ENCODE peak calls at places on chromosome 3, in eight cellular contexts. One of them, this sample, is unnamed.
A peak's percentile ranks its signal among the peaks of the same experiment; 100 is the strongest.

GRCh38 chr3:194283218-194284006 is 67.7 kb downstream of the CPN2 start:
- DNase-seq in heart right ventricle: no peak
- DNase-seq in endodermal cell: peak; percentile 30
- DNase-seq in CD4-positive, CD25-positive, alpha-beta regulatory T cell: no peak
- DNase-seq in kidney: no peak
- DNase-seq in A549: no peak
- DNase-seq in testis: peak; percentile 8
- DNase-seq in upper lobe of right lung: peak; percentile 59
- DNase-seq in this sample: peak; percentile 67

GRCh38 chr3:107938128-107938527 is 152.7 kb downstream of the CD47 start:
- DNase-seq in heart right ventricle: no peak
- DNase-seq in endodermal cell: peak; percentile 74
- DNase-seq in CD4-positive, CD25-positive, alpha-beta regulatory T cell: no peak
- DNase-seq in kidney: no peak
- DNase-seq in A549: no peak
- DNase-seq in testis: peak; percentile 58
- DNase-seq in upper lobe of right lung: no peak
- DNase-seq in this sample: peak; percentile 89

GRCh38 chr3:52052831-52053306 is 3.5 kb downstream of the DUSP7 start:
- DNase-seq in heart right ventricle: peak; percentile 96
- DNase-seq in endodermal cell: peak; percentile 94
- DNase-seq in CD4-positive, CD25-positive, alpha-beta regulatory T cell: peak; percentile 39
- DNase-seq in kidney: peak; percentile 93
- DNase-seq in A549: peak; percentile 38
- DNase-seq in testis: peak; percentile 91
- DNase-seq in upper lobe of right lung: peak; percentile 90
- DNase-seq in this sample: peak; percentile 91

GRCh38 chr3:194671511-194671899 is 486 bp downstream of the LSG1 start:
- DNase-seq in heart right ventricle: no peak
- DNase-seq in endodermal cell: no peak
- DNase-seq in CD4-positive, CD25-positive, alpha-beta regulatory T cell: peak; percentile 24
- DNase-seq in kidney: no peak
- DNase-seq in A549: peak; percentile 43
- DNase-seq in testis: no peak
- DNase-seq in upper lobe of right lung: no peak
- DNase-seq in this sample: peak; percentile 74

GRCh38 chr3:151282921-151283320 is 4.6 kb upstream of the P2RY14 start:
- DNase-seq in heart right ventricle: no peak
- DNase-seq in endodermal cell: no peak
- DNase-seq in CD4-positive, CD25-positive, alpha-beta regulatory T cell: no peak
- DNase-seq in kidney: no peak
- DNase-seq in A549: peak; percentile 60
- DNase-seq in testis: no peak
- DNase-seq in upper lobe of right lung: no peak
- DNase-seq in this sample: peak; percentile 56

GRCh38 chr3:66499881-66500574 is 794 bp downstream of the LRIG1 start:
- DNase-seq in heart right ventricle: peak; percentile 45
- DNase-seq in endodermal cell: peak; percentile 80
- DNase-seq in CD4-positive, CD25-positive, alpha-beta regulatory T cell: peak; percentile 23
- DNase-seq in kidney: peak; percentile 84
- DNase-seq in A549: peak; percentile 20
- DNase-seq in testis: peak; percentile 47
- DNase-seq in upper lobe of right lung: peak; percentile 80
- DNase-seq in this sample: peak; percentile 68

GRCh38 chr3:106624154-106624553 is 753.1 kb upstream of the CCDC54 start:
- DNase-seq in heart right ventricle: no peak
- DNase-seq in endodermal cell: no peak
- DNase-seq in CD4-positive, CD25-positive, alpha-beta regulatory T cell: no peak
- DNase-seq in kidney: no peak
- DNase-seq in A549: no peak
- DNase-seq in testis: no peak
- DNase-seq in upper lobe of right lung: no peak
- DNase-seq in this sample: no peak

GRCh38 chr3:10520118-10520517 is 14.7 kb upstream of the ATP2B2 start:
- DNase-seq in heart right ventricle: no peak
- DNase-seq in endodermal cell: peak; percentile 14
- DNase-seq in CD4-positive, CD25-positive, alpha-beta regulatory T cell: no peak
- DNase-seq in kidney: no peak
- DNase-seq in A549: no peak
- DNase-seq in testis: peak; percentile 2
- DNase-seq in upper lobe of right lung: peak; percentile 5
- DNase-seq in this sample: no peak

GRCh38 chr3:69248394-69248793 is 126.0 kb upstream of the LMOD3 start:
- DNase-seq in heart right ventricle: no peak
- DNase-seq in endodermal cell: no peak
- DNase-seq in CD4-positive, CD25-positive, alpha-beta regulatory T cell: no peak
- DNase-seq in kidney: no peak
- DNase-seq in A549: no peak
- DNase-seq in testis: no peak
- DNase-seq in upper lobe of right lung: no peak
- DNase-seq in this sample: no peak

GRCh38 chr3:142022381-142022780 is 127.0 kb downstream of the TFDP2 start:
- DNase-seq in heart right ventricle: no peak
- DNase-seq in endodermal cell: no peak
- DNase-seq in CD4-positive, CD25-positive, alpha-beta regulatory T cell: no peak
- DNase-seq in kidney: no peak
- DNase-seq in A549: no peak
- DNase-seq in testis: no peak
- DNase-seq in upper lobe of right lung: no peak
- DNase-seq in this sample: peak; percentile 29

GRCh38 chr3:131972550-131972949 is 62.3 kb downstream of the CPNE4 start:
- DNase-seq in heart right ventricle: peak; percentile 6
- DNase-seq in endodermal cell: no peak
- DNase-seq in CD4-positive, CD25-positive, alpha-beta regulatory T cell: no peak
- DNase-seq in kidney: no peak
- DNase-seq in A549: no peak
- DNase-seq in testis: no peak
- DNase-seq in upper lobe of right lung: no peak
- DNase-seq in this sample: peak; percentile 4

GRCh38 chr3:155070932-155071387 is 9.2 kb upstream of the MME start:
- DNase-seq in heart right ventricle: no peak
- DNase-seq in endodermal cell: no peak
- DNase-seq in CD4-positive, CD25-positive, alpha-beta regulatory T cell: no peak
- DNase-seq in kidney: no peak
- DNase-seq in A549: no peak
- DNase-seq in testis: no peak
- DNase-seq in upper lobe of right lung: no peak
- DNase-seq in this sample: peak; percentile 94

GRCh38 chr3:195559723-195560409 is 16.7 kb upstream of the PPP1R2 start:
- DNase-seq in heart right ventricle: no peak
- DNase-seq in endodermal cell: no peak
- DNase-seq in CD4-positive, CD25-positive, alpha-beta regulatory T cell: no peak
- DNase-seq in kidney: no peak
- DNase-seq in A549: no peak
- DNase-seq in testis: no peak
- DNase-seq in upper lobe of right lung: no peak
- DNase-seq in this sample: peak; percentile 14

GRCh38 chr3:30685267-30685667 is 78.9 kb downstream of the TGFBR2 start:
- DNase-seq in heart right ventricle: no peak
- DNase-seq in endodermal cell: no peak
- DNase-seq in CD4-positive, CD25-positive, alpha-beta regulatory T cell: no peak
- DNase-seq in kidney: no peak
- DNase-seq in A549: no peak
- DNase-seq in testis: no peak
- DNase-seq in upper lobe of right lung: no peak
- DNase-seq in this sample: no peak

GRCh38 chr3:71575433-71575832 is 8.1 kb downstream of the FOXP1 start:
- DNase-seq in heart right ventricle: no peak
- DNase-seq in endodermal cell: no peak
- DNase-seq in CD4-positive, CD25-positive, alpha-beta regulatory T cell: no peak
- DNase-seq in kidney: no peak
- DNase-seq in A549: no peak
- DNase-seq in testis: no peak
- DNase-seq in upper lobe of right lung: no peak
- DNase-seq in this sample: no peak

GRCh38 chr3:71576966-71577459 is 6.5 kb downstream of the FOXP1 start:
- DNase-seq in heart right ventricle: no peak
- DNase-seq in endodermal cell: no peak
- DNase-seq in CD4-positive, CD25-positive, alpha-beta regulatory T cell: no peak
- DNase-seq in kidney: no peak
- DNase-seq in A549: no peak
- DNase-seq in testis: no peak
- DNase-seq in upper lobe of right lung: no peak
- DNase-seq in this sample: no peak

GRCh38 chr3:71570453-71571038 is 13.0 kb downstream of the FOXP1 start:
- DNase-seq in heart right ventricle: no peak
- DNase-seq in endodermal cell: no peak
- DNase-seq in CD4-positive, CD25-positive, alpha-beta regulatory T cell: no peak
- DNase-seq in kidney: no peak
- DNase-seq in A549: no peak
- DNase-seq in testis: no peak
- DNase-seq in upper lobe of right lung: no peak
- DNase-seq in this sample: no peak

GRCh38 chr3:71568217-71568616 is 15.3 kb downstream of the FOXP1 start:
- DNase-seq in heart right ventricle: no peak
- DNase-seq in endodermal cell: no peak
- DNase-seq in CD4-positive, CD25-positive, alpha-beta regulatory T cell: no peak
- DNase-seq in kidney: no peak
- DNase-seq in A549: no peak
- DNase-seq in testis: no peak
- DNase-seq in upper lobe of right lung: no peak
- DNase-seq in this sample: no peak

GRCh38 chr3:71573181-71573580 is 10.3 kb downstream of the FOXP1 start:
- DNase-seq in heart right ventricle: no peak
- DNase-seq in endodermal cell: no peak
- DNase-seq in CD4-positive, CD25-positive, alpha-beta regulatory T cell: no peak
- DNase-seq in kidney: no peak
- DNase-seq in A549: no peak
- DNase-seq in testis: no peak
- DNase-seq in upper lobe of right lung: no peak
- DNase-seq in this sample: no peak
- H3K9me3 ChIP-seq in heart right ventricle: no peaks in the 10 kb centered on the region
- H3K9me3 ChIP-seq in endodermal cell: no peaks in the 10 kb centered on the region
- H3K9me3 ChIP-seq in CD4-positive, CD25-positive, alpha-beta regulatory T cell: no peaks in the 10 kb centered on the region
- H3K9me3 ChIP-seq in kidney: no peaks in the 10 kb centered on the region
- H3K9me3 ChIP-seq in A549: no peaks in the 10 kb centered on the region
- H3K9me3 ChIP-seq in testis: no peaks in the 10 kb centered on the region
- H3K9me3 ChIP-seq in upper lobe of right lung: no peaks in the 10 kb centered on the region
- H3K9me3 ChIP-seq in this sample: no peaks in the 10 kb centered on the region

DNA sequence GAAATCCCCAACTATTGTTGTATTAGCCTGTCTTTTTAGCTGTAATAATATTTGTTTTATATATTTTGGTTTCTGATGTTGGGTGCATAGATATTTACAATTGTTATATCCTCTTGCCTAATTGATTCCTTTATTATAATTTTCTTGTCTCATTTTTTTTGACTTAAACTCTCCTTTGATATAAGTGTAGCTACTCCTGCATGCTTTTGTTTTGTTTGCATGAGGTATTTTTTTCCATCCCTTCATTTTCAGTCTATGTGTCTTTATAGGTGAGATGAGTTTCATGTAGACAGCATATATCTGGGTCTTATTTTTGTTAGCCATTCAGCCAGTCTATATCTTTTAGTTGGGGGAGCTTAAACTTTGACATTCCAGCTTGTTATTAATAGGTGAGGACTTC is 37.4 kb downstream of the FAIM start:
- DNase-seq in heart right ventricle: no peak
- DNase-seq in endodermal cell: no peak
- DNase-seq in CD4-positive, CD25-positive, alpha-beta regulatory T cell: no peak
- DNase-seq in kidney: no peak
- DNase-seq in A549: no peak
- DNase-seq in testis: no peak
- DNase-seq in upper lobe of right lung: no peak
- DNase-seq in this sample: no peak
- H3K9me3 ChIP-seq in heart right ventricle: no peaks in the 10 kb centered on the region
- H3K9me3 ChIP-seq in endodermal cell: peaks cover 88% of the 10 kb centered on the region
- H3K9me3 ChIP-seq in CD4-positive, CD25-positive, alpha-beta regulatory T cell: peaks cover 16% of the 10 kb centered on the region
- H3K9me3 ChIP-seq in kidney: peaks cover 3% of the 10 kb centered on the region
- H3K9me3 ChIP-seq in A549: peaks cover 42% of the 10 kb centered on the region
- H3K9me3 ChIP-seq in testis: no peaks in the 10 kb centered on the region
- H3K9me3 ChIP-seq in upper lobe of right lung: peaks cover 41% of the 10 kb centered on the region
- H3K9me3 ChIP-seq in this sample: no peaks in the 10 kb centered on the region

DNA sequence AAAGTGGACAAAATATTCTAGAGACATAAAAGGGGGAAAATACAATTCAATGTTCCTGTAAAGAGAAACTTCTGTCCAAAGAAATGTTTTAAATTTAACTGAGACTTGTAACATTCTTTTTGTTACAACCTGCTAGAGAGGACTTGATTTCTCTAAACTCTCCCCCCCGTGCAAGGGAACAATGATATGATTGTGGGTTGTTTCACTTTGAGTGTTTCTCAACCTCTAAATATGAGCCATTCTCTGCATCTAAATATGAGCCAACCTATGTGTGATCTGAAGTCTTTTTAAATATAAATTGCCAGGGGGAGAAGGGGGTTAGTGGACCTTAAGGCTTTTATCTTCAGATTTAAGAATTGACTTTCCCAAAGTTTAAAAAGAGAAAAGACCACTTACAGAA is 14.6 kb downstream of the ZNF860 start:
- DNase-seq in heart right ventricle: no peak
- DNase-seq in endodermal cell: no peak
- DNase-seq in CD4-positive, CD25-positive, alpha-beta regulatory T cell: no peak
- DNase-seq in kidney: no peak
- DNase-seq in A549: no peak
- DNase-seq in testis: peak; percentile 59
- DNase-seq in upper lobe of right lung: no peak
- DNase-seq in this sample: no peak
- H3K9me3 ChIP-seq in heart right ventricle: no peaks in the 10 kb centered on the region
- H3K9me3 ChIP-seq in endodermal cell: peaks cover 29% of the 10 kb centered on the region
- H3K9me3 ChIP-seq in CD4-positive, CD25-positive, alpha-beta regulatory T cell: peaks cover 6% of the 10 kb centered on the region
- H3K9me3 ChIP-seq in kidney: no peaks in the 10 kb centered on the region
- H3K9me3 ChIP-seq in A549: peaks cover 32% of the 10 kb centered on the region
- H3K9me3 ChIP-seq in testis: no peaks in the 10 kb centered on the region
- H3K9me3 ChIP-seq in upper lobe of right lung: peaks cover 3% of the 10 kb centered on the region
- H3K9me3 ChIP-seq in this sample: no peaks in the 10 kb centered on the region

DNA sequence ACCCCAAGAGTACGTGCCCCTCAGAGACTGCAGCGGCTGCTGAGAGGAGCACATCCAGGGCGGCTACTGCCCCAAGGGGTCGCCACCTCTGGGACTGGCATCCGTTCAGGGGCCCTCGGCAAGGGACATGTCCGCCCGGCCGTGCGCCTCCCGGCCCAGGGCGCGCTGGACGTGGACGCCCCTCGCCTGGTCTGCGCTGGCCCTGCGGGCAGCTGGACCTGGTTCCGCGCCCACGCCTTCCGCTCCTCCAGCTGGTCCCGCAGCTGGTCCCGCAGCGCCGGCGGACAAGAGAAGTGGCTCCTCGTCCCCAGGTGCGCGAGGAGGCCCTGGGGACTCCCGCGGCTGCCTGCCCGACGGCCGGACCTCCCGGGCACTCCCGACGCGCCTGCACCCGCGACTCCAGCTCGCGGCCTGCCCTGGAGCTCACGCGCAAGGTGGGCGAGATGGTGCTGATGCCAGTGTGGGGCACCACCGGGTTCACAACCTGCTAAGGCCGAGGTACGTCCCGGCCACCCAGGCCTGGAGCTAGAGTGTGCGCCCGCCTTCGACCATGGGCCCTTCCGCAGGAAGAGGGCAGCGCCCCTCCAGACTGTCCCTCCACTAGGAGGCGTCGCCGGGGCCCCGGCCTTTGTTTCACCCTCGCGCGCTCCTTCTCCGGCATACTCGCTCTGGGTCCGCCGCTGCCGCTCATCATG is 14.4 kb upstream of the GP9 start:
- DNase-seq in heart right ventricle: no peak
- DNase-seq in endodermal cell: peak; percentile 81
- DNase-seq in CD4-positive, CD25-positive, alpha-beta regulatory T cell: no peak
- DNase-seq in kidney: no peak
- DNase-seq in A549: no peak
- DNase-seq in testis: no peak
- DNase-seq in upper lobe of right lung: no peak
- DNase-seq in this sample: peak; percentile 17
- H3K9me3 ChIP-seq in heart right ventricle: no peaks in the 10 kb centered on the region
- H3K9me3 ChIP-seq in endodermal cell: no peaks in the 10 kb centered on the region
- H3K9me3 ChIP-seq in CD4-positive, CD25-positive, alpha-beta regulatory T cell: no peaks in the 10 kb centered on the region
- H3K9me3 ChIP-seq in kidney: no peaks in the 10 kb centered on the region
- H3K9me3 ChIP-seq in A549: no peaks in the 10 kb centered on the region
- H3K9me3 ChIP-seq in testis: no peaks in the 10 kb centered on the region
- H3K9me3 ChIP-seq in upper lobe of right lung: no peaks in the 10 kb centered on the region
- H3K9me3 ChIP-seq in this sample: no peaks in the 10 kb centered on the region

This sample was measured in GM23248.